ENCODE peak calls at places on chromosome 13, in four cellular contexts. One of them, this sample, is unnamed.

GRCh38 chr13:41200126-41200525 is 5.8 kb upstream of the KBTBD7 start:
- DNase-seq in RWPE2: no peak
- DNase-seq in AG10803: peak
- DNase-seq in IMR-90: no peak
- DNase-seq in this sample: no peak

GRCh38 chr13:35016362-35017148 is 74.5 kb downstream of the NBEA start:
- DNase-seq in AG10803: no peak
- DNase-seq in IMR-90: no peak
- DNase-seq in RWPE2: no peak
- DNase-seq in this sample: no peak

GRCh38 chr13:112893570-112894422 is 75.2 kb upstream of the MCF2L start:
- DNase-seq in IMR-90: peak
- DNase-seq in RWPE2: peak
- DNase-seq in AG10803: no peak
- DNase-seq in this sample: peak

GRCh38 chr13:49669735-49670309 is 21.5 kb downstream of the EBPL start:
- DNase-seq in RWPE2: no peak
- DNase-seq in AG10803: peak
- DNase-seq in IMR-90: peak
- DNase-seq in this sample: peak

GRCh38 chr13:112940236-112940635 is 28.8 kb upstream of the MCF2L start:
- DNase-seq in RWPE2: no peak
- DNase-seq in IMR-90: no peak
- DNase-seq in AG10803: no peak
- DNase-seq in this sample: no peak

GRCh38 chr13:40604135-40604534 is 62.3 kb downstream of the FOXO1 start:
- DNase-seq in AG10803: no peak
- DNase-seq in IMR-90: no peak
- DNase-seq in RWPE2: no peak
- DNase-seq in this sample: no peak

GRCh38 chr13:85543144-85543543 is 256.1 kb downstream of the SLITRK6 start:
- DNase-seq in RWPE2: no peak
- DNase-seq in IMR-90: no peak
- DNase-seq in AG10803: no peak
- DNase-seq in this sample: peak

GRCh38 chr13:39374741-39375189 is 228.2 kb downstream of the LHFPL6 start:
- DNase-seq in RWPE2: no peak
- DNase-seq in IMR-90: no peak
- DNase-seq in AG10803: no peak
- DNase-seq in this sample: no peak

GRCh38 chr13:112071011-112071901 is 4.3 kb downstream of the SOX1 start:
- DNase-seq in RWPE2: no peak
- DNase-seq in IMR-90: no peak
- DNase-seq in AG10803: no peak
- DNase-seq in this sample: no peak

GRCh38 chr13:27583645-27584044 is 36.7 kb downstream of the LNX2 start:
- DNase-seq in IMR-90: no peak
- DNase-seq in AG10803: peak
- DNase-seq in RWPE2: no peak
- DNase-seq in this sample: peak

GRCh38 chr13:93466502-93467036 is 240.0 kb downstream of the GPC6 start:
- DNase-seq in IMR-90: peak
- DNase-seq in RWPE2: no peak
- DNase-seq in AG10803: no peak
- DNase-seq in this sample: peak

GRCh38 chr13:46996316-46996715 is 99.5 kb upstream of the HTR2A start:
- DNase-seq in AG10803: no peak
- DNase-seq in RWPE2: no peak
- DNase-seq in IMR-90: no peak
- DNase-seq in this sample: no peak

GRCh38 chr13:46995874-46996273 is 99.0 kb upstream of the HTR2A start:
- DNase-seq in AG10803: no peak
- DNase-seq in IMR-90: no peak
- DNase-seq in RWPE2: no peak
- DNase-seq in this sample: no peak

GRCh38 chr13:46994492-46994891 is 97.6 kb upstream of the HTR2A start:
- DNase-seq in IMR-90: no peak
- DNase-seq in AG10803: no peak
- DNase-seq in RWPE2: no peak
- DNase-seq in this sample: no peak

GRCh38 chr13:46992383-46992952 is 95.6 kb upstream of the HTR2A start:
- DNase-seq in RWPE2: no peak
- DNase-seq in AG10803: peak
- DNase-seq in IMR-90: no peak
- DNase-seq in this sample: peak
- TF ChIP-seq CTCF in RWPE2: peak
- TF ChIP-seq CTCF in AG10803: peak
- TF ChIP-seq CTCF in IMR-90: peak
- TF ChIP-seq CTCF in this sample: peak

DNA sequence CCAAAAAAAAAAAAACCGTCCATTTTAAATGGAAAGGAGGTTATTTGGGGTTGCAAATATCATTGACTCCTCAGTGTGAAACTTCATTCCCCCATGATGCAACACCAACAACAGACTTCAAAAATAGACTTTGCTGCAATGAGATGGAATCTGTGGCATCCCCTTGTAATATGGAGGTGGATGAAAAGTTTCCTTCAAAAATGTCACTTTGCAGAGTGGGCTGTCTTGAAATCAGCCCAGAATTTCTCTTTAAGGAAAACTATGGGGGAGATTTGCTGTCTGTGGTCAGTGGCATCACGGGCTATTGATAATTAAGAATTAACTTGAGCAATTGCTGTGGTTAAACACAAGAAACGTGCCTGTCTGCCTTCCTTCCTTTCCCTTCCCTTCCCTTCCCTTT is 1.5 kb downstream of the GPR18 start:
- DNase-seq in RWPE2: no peak
- DNase-seq in AG10803: peak
- DNase-seq in IMR-90: peak
- DNase-seq in this sample: peak
- H3K4me3 ChIP-seq in RWPE2: no peak
- H3K4me3 ChIP-seq in AG10803: no peak
- H3K4me3 ChIP-seq in IMR-90: no peak
- H3K4me3 ChIP-seq in this sample: no peak

DNA sequence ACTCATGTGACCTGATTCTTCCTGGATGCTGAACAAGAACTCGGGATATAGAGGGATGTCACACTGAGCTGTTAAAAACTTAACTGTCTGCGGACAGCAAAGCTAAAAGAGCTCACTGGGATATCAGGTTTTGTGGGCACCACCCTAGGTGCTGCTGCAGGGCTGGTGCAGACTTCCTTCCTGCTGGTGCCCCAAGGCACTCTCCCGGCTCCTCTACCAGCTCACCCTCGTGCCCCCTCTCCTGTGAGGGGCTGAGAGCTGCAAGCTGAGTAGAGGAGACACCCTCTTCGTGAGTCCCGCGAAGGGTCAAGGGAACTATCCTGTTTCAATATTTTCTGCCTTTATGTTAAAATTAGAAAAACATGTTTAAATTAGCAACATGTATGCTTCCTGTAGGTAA is 1475.7 kb downstream of the EFNB2 start:
- DNase-seq in AG10803: no peak
- DNase-seq in IMR-90: no peak
- DNase-seq in RWPE2: no peak
- DNase-seq in this sample: no peak
- TF ChIP-seq CTCF in AG10803: no peak
- TF ChIP-seq CTCF in IMR-90: no peak
- TF ChIP-seq CTCF in RWPE2: no peak
- TF ChIP-seq CTCF in this sample: no peak

DNA sequence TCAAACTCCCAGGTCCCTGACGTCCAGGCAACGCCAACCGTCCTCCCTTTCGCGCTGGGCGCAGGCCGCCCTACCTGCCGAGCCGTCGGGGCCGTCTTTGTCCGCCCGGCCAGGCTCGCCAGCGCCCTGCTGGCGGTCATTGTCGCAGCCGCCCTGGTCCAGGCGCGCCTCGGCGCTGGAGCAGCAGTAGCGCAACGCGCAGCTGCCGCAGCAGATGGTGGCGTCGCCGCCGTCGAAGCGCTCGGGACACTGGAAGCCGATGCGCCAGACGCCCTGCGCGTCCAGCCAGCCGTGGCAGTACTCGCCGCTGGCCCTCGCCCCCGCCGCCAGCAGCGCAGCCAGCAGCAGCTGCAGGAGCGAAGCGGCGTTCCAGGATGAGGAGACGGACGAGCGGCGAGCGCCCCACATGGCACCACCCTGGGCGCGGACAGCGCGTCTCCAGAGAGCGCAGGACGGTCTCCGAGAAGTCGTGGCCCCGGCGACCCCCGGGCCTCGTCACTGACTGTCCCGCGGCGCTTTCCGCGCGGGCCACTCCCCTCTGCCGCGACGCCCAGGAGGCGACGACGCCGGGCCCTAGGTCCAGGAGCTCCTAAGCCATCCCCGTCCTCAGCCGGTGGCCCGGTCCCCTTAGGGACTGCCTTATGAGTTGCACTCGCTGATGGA is 1.1 kb downstream of the SHISA2 start:
- DNase-seq in AG10803: no peak
- DNase-seq in RWPE2: no peak
- DNase-seq in IMR-90: no peak
- DNase-seq in this sample: peak
- H3K4me3 ChIP-seq in AG10803: no peak
- H3K4me3 ChIP-seq in RWPE2: peak
- H3K4me3 ChIP-seq in IMR-90: no peak
- H3K4me3 ChIP-seq in this sample: peak

DNA sequence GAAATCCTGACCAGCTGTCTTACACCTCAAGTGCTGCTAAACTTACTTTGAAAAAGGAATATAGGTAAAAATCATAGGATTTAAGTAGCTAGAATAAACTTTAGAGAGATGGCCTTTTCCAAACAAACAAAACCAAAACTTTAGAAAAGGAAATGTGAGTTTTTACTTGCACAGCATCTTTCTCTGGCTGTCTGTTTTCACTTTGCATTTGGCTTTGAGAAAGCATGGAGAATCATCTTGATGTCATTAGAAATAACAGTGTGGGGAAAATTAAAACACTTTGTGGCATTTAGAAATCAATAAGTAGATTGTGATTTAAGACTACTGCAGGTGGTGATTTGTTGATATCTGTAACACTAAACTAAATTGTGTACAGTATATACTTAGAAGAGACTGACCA is 6.0 kb downstream of the WDFY2 start:
- DNase-seq in IMR-90: no peak
- DNase-seq in AG10803: no peak
- DNase-seq in RWPE2: no peak
- DNase-seq in this sample: no peak
- TF ChIP-seq CTCF in IMR-90: no peak
- TF ChIP-seq CTCF in AG10803: no peak
- TF ChIP-seq CTCF in RWPE2: no peak
- TF ChIP-seq CTCF in this sample: no peak

GRCh38 chr13:52852444-52852843 is 4.0 kb upstream of the PCDH8 start:
- DNase-seq in RWPE2: no peak
- DNase-seq in AG10803: no peak
- DNase-seq in IMR-90: no peak
- DNase-seq in this sample: no peak
- H3K4me3 ChIP-seq in RWPE2: no peak
- H3K4me3 ChIP-seq in AG10803: no peak
- H3K4me3 ChIP-seq in IMR-90: no peak
- H3K4me3 ChIP-seq in this sample: no peak

This sample was measured in choroid plexus epithelial cell.